ENCODE peak calls at places on chromosomes 2 and 18, in five cellular contexts. A, O, V, N and J are unnamed samples.

GRCh38 chr2:67974564-67975430 is 88.0 kb downstream of the C1D start:
- DNase-seq in V (no peak), N (no peak), O (no peak), A (peak; percentile 42), J (peak; percentile 3)

GRCh38 chr2:166984797-166985196 is 96.5 kb downstream of the XIRP2 start:
- DNase-seq in A (no peak), O (peak; percentile 1), V (no peak), N (no peak), J (no peak)

GRCh38 chr18:9901377-9901776 is 12.4 kb upstream of the VAPA start:
- DNase-seq in A (peak; percentile 52), V (no peak), O (no peak), N (no peak), J (no peak)

GRCh38 chr18:9148239-9148552 is 11.6 kb downstream of the ANKRD12 start:
- DNase-seq in V (no peak), A (no peak), N (no peak), O (no peak), J (no peak)

GRCh38 chr2:42513252-42513918 is 19.6 kb upstream of the KCNG3 start:
- DNase-seq in N (peak; percentile 11), A (peak; percentile 73), O (peak; percentile 8), V (peak; percentile 72), J (peak; percentile 61)

GRCh38 chr2:56287508-56287907 is 103.7 kb downstream of the CCDC85A start:
- DNase-seq in N (no peak), V (no peak), O (no peak), A (peak; percentile 5), J (no peak)

GRCh38 chr2:144785253-144785652 is 265.3 kb upstream of the ZEB2 start:
- DNase-seq in A (no peak), O (no peak), N (no peak), V (no peak), J (no peak)

GRCh38 chr2:218631837-218632236 is 24.1 kb downstream of the PLCD4 start:
- DNase-seq in O (peak; percentile 76), N (no peak), A (peak; percentile 86), V (no peak), J (no peak)

GRCh38 chr2:195848119-195848899 is 191.3 kb downstream of the SLC39A10 start:
- DNase-seq in V (no peak), A (no peak), N (no peak), O (no peak), J (no peak)

GRCh38 chr2:123606631-123607030 is 418.5 kb upstream of the CNTNAP5 start:
- DNase-seq in O (peak; percentile 4), N (no peak), V (no peak), A (no peak), J (no peak)

GRCh38 chr2:73895473-73895872 is 2.7 kb downstream of the ACTG2 start:
- DNase-seq in N (no peak), A (no peak), V (no peak), O (no peak), J (no peak)

GRCh38 chr18:25827961-25828561 is 262.4 kb downstream of the SS18 start:
- DNase-seq in A (peak; percentile 14), N (no peak), V (no peak), O (no peak), J (no peak)

GRCh38 chr2:120678251-120678650 is 57.4 kb upstream of the GLI2 start:
- DNase-seq in V (peak; percentile 48), N (no peak), A (no peak), O (no peak), J (no peak)
- TF ChIP-seq CTCF in V (peak; percentile 25), N (no peak), A (no peak), O (no peak), J (no peak)

GRCh38 chr2:232544674-232545073 is 5.2 kb downstream of the CHRNG start:
- DNase-seq in A (no peak), V (no peak), O (no peak), N (no peak), J (no peak)
- TF ChIP-seq CTCF in A (no peak), V (no peak), O (no peak), N (no peak), J (no peak)

DNA sequence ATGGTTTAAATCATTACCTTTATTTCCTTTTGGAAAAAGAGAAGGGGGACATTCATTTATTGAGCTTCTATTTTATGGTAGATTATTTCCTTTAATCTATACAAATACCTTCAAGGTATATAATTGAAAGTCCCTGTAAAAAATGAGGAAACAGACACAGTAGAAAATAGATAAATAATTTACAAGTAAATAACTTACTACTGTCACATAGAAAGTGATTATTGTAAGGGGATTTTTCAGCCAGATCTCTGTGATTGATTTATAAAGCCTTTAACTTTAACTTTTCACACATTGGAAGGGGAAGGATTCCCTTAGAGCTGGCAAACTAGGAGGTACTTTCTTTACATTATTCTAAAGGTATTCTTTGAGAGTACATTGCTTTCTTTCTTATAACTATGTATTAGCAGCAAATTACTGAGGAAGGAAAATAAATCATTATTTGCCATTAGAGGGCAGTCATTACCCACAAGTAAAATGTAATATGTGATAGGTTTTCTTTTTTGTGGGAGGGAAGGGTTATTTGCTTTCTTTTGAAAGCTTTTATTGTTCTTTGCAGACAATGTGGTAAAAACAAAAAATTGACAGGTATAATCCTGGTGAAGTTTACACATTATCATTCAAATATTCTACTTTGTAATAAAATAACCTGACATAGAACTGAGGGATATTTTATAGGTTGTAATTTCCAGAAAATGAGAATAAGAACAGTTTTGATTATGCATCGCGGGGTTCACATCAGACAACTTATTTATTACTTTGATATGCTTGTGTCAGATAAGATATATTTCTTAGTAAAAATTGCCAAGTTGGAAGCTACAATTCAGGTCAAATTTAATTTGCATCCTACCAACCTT is 24.8 kb upstream of the RPE start:
- DNase-seq in N (no peak), V (peak; percentile 40), O (peak; percentile 30), A (peak; percentile 71), J (no peak)
- TF ChIP-seq CTCF in N (peak; percentile 45), V (peak; percentile 77), O (peak; percentile 64), A (peak; percentile 47), J (peak; percentile 64)

DNA sequence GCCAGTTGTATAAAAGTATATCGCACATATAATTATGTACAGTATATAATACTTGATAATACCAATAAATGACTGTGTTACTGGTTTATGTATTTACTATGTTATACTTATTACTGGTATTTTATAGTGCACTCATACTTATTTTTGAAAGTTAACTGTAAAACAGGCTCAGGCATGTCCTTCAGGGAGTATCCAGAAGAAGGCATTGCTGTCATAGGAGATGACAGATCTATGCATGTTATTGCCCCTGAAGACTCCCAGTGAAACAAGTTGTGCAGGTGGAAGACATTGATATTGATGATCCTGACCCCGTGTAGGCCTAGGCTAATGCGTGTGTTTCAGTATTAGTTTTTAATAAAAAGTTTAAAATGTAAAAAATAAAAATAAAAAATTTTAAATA is 20.3 kb upstream of the ASXL3 start:
- DNase-seq in O (no peak), A (no peak), N (no peak), V (no peak), J (no peak)
- TF ChIP-seq CTCF in O (no peak), A (no peak), N (no peak), V (no peak), J (no peak)

DNA sequence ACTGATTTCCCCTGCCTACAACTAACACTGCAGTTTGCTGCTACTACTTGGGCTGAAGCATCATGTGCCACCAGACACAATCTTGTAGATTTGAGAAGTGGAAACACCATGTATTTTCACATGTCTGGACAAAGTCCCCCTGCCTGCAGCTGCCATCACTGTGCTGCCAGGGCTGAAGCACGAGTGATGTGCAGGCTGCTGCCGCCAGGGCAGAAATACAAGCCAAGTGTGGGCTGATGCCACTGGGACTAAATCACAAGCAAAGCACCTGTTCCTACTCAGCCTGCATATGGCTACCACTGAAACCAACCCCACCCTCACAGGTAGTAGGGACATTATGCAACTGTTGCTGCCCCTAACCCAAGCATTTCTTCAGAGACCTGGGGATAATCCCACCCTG is 179.5 kb upstream of the SLC35G4 start:
- DNase-seq in A (no peak), O (no peak), N (no peak), V (no peak), J (no peak)
- TF ChIP-seq CTCF in A (no peak), O (no peak), N (no peak), V (no peak), J (no peak)

DNA sequence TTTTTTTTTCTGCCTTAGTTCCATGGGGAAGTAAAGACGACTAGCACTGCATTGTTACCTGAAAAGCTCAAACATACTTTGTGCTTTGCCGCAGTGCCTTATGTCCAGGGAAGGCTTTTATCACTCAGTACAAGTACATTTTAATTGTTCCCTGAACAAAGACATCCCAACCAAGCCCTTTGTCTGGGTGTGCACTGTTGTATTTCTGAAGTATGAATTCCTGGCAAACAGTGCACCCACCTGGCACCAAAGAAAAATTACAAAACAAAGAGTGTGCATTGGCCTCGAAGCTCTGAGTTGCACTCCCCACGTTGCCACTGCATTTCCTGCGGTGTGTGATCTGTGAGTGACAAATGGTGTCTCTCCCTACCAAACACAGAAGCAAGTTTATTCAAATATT is 858.5 kb upstream of the PIK3C3 start:
- DNase-seq in O (no peak), N (no peak), A (peak; percentile 79), V (peak; percentile 14), J (no peak)
- TF ChIP-seq CTCF in O (no peak), N (peak; percentile 12), A (peak; percentile 39), V (peak; percentile 40), J (no peak)